ENCODE peak calls at places on chromosomes 13 and 19, in eight cellular contexts. One of them, this sample, is unnamed.

GRCh38 chr19:29858000-29858596 is 46.3 kb downstream of the CCNE1 start:
- DNase-seq in Peyer's patch: peak
- DNase-seq in caudate nucleus: no peak
- DNase-seq in NCI-H345: peak
- DNase-seq in left ventricle myocardium inferior: no peak
- DNase-seq in left colon: peak
- DNase-seq in H9: peak
- DNase-seq in renal cortical epithelial cell: no peak
- DNase-seq in this sample: no peak

GRCh38 chr19:48672994-48673393 is at the start of gene NTN5:
- DNase-seq in renal cortical epithelial cell: no peak
- DNase-seq in H9: no peak
- DNase-seq in left ventricle myocardium inferior: no peak
- DNase-seq in left colon: no peak
- DNase-seq in NCI-H345: no peak
- DNase-seq in Peyer's patch: no peak
- DNase-seq in caudate nucleus: no peak
- DNase-seq in this sample: no peak

GRCh38 chr19:34348899-34349487 is 16.0 kb upstream of the GPI start:
- DNase-seq in left colon: no peak
- DNase-seq in Peyer's patch: no peak
- DNase-seq in NCI-H345: no peak
- DNase-seq in renal cortical epithelial cell: no peak
- DNase-seq in H9: no peak
- DNase-seq in caudate nucleus: no peak
- DNase-seq in left ventricle myocardium inferior: no peak
- DNase-seq in this sample: no peak

GRCh38 chr13:48993150-48993549 is 17.4 kb downstream of the FNDC3A start:
- DNase-seq in H9: no peak
- DNase-seq in left colon: no peak
- DNase-seq in Peyer's patch: no peak
- DNase-seq in left ventricle myocardium inferior: no peak
- DNase-seq in caudate nucleus: no peak
- DNase-seq in NCI-H345: no peak
- DNase-seq in renal cortical epithelial cell: no peak
- DNase-seq in this sample: no peak

GRCh38 chr13:53743906-53744305 is 715.3 kb downstream of the OLFM4 start:
- DNase-seq in left ventricle myocardium inferior: no peak
- DNase-seq in caudate nucleus: no peak
- DNase-seq in H9: no peak
- DNase-seq in left colon: no peak
- DNase-seq in renal cortical epithelial cell: no peak
- DNase-seq in Peyer's patch: no peak
- DNase-seq in NCI-H345: no peak
- DNase-seq in this sample: no peak

GRCh38 chr19:57675881-57676280 is 5.9 kb upstream of the ZNF551 start:
- DNase-seq in Peyer's patch: no peak
- DNase-seq in renal cortical epithelial cell: no peak
- DNase-seq in NCI-H345: no peak
- DNase-seq in H9: no peak
- DNase-seq in caudate nucleus: no peak
- DNase-seq in left colon: no peak
- DNase-seq in left ventricle myocardium inferior: no peak
- DNase-seq in this sample: no peak

GRCh38 chr13:98575009-98575866 is 1.7 kb downstream of the STK24 start:
- DNase-seq in H9: no peak
- DNase-seq in NCI-H345: no peak
- DNase-seq in left ventricle myocardium inferior: no peak
- DNase-seq in Peyer's patch: no peak
- DNase-seq in caudate nucleus: no peak
- DNase-seq in left colon: no peak
- DNase-seq in renal cortical epithelial cell: peak
- DNase-seq in this sample: no peak

GRCh38 chr19:46374526-46375475 is 27.9 kb downstream of the PPP5C start:
- DNase-seq in left colon: no peak
- DNase-seq in caudate nucleus: no peak
- DNase-seq in renal cortical epithelial cell: no peak
- DNase-seq in Peyer's patch: no peak
- DNase-seq in left ventricle myocardium inferior: no peak
- DNase-seq in H9: peak
- DNase-seq in NCI-H345: no peak
- DNase-seq in this sample: no peak

GRCh38 chr13:25249001-25249543 is 38.2 kb downstream of the MTMR6 start:
- DNase-seq in renal cortical epithelial cell: peak
- DNase-seq in Peyer's patch: no peak
- DNase-seq in H9: no peak
- DNase-seq in left ventricle myocardium inferior: no peak
- DNase-seq in left colon: no peak
- DNase-seq in caudate nucleus: no peak
- DNase-seq in NCI-H345: peak
- DNase-seq in this sample: no peak

GRCh38 chr13:75968103-75968838 is 332.1 kb downstream of the LMO7 start:
- DNase-seq in caudate nucleus: no peak
- DNase-seq in renal cortical epithelial cell: peak
- DNase-seq in NCI-H345: no peak
- DNase-seq in H9: no peak
- DNase-seq in left colon: no peak
- DNase-seq in Peyer's patch: no peak
- DNase-seq in left ventricle myocardium inferior: no peak
- DNase-seq in this sample: no peak

GRCh38 chr19:29260477-29261317 is 47.7 kb upstream of the UQCRFS1 start:
- DNase-seq in H9: peak
- DNase-seq in left colon: no peak
- DNase-seq in Peyer's patch: no peak
- DNase-seq in left ventricle myocardium inferior: no peak
- DNase-seq in NCI-H345: peak
- DNase-seq in renal cortical epithelial cell: peak
- DNase-seq in caudate nucleus: no peak
- DNase-seq in this sample: peak

GRCh38 chr19:18771328-18772242 is 19.5 kb downstream of the COMP start:
- DNase-seq in renal cortical epithelial cell: no peak
- DNase-seq in left ventricle myocardium inferior: no peak
- DNase-seq in caudate nucleus: no peak
- DNase-seq in NCI-H345: no peak
- DNase-seq in left colon: no peak
- DNase-seq in H9: peak
- DNase-seq in Peyer's patch: no peak
- DNase-seq in this sample: no peak

GRCh38 chr19:42313096-42313839 is at the start of gene TMEM145:
- DNase-seq in NCI-H345: peak
- DNase-seq in caudate nucleus: no peak
- DNase-seq in renal cortical epithelial cell: peak
- DNase-seq in H9: peak
- DNase-seq in Peyer's patch: no peak
- DNase-seq in left colon: peak
- DNase-seq in left ventricle myocardium inferior: no peak
- DNase-seq in this sample: peak

GRCh38 chr13:101942038-101942437 is 459.8 kb downstream of the FGF14 start:
- DNase-seq in left ventricle myocardium inferior: no peak
- DNase-seq in caudate nucleus: no peak
- DNase-seq in Peyer's patch: no peak
- DNase-seq in left colon: peak
- DNase-seq in H9: no peak
- DNase-seq in renal cortical epithelial cell: peak
- DNase-seq in NCI-H345: peak
- DNase-seq in this sample: no peak

GRCh38 chr19:35114656-35115537 is 726 bp upstream of the FXYD3 start:
- DNase-seq in H9: peak
- DNase-seq in caudate nucleus: peak
- DNase-seq in Peyer's patch: peak
- DNase-seq in NCI-H345: peak
- DNase-seq in left ventricle myocardium inferior: peak
- DNase-seq in left colon: peak
- DNase-seq in renal cortical epithelial cell: no peak
- DNase-seq in this sample: peak

GRCh38 chr13:111368091-111368490 is 47.6 kb downstream of the TEX29 start:
- DNase-seq in H9: no peak
- DNase-seq in renal cortical epithelial cell: no peak
- DNase-seq in left colon: no peak
- DNase-seq in caudate nucleus: no peak
- DNase-seq in NCI-H345: no peak
- DNase-seq in left ventricle myocardium inferior: no peak
- DNase-seq in Peyer's patch: no peak
- DNase-seq in this sample: no peak

GRCh38 chr19:46745521-46746280 is at the start of gene FKRP:
- DNase-seq in Peyer's patch: no peak
- DNase-seq in H9: no peak
- DNase-seq in NCI-H345: peak
- DNase-seq in left colon: no peak
- DNase-seq in caudate nucleus: no peak
- DNase-seq in left ventricle myocardium inferior: peak
- DNase-seq in renal cortical epithelial cell: no peak
- DNase-seq in this sample: peak

GRCh38 chr13:109156181-109156935 is 526.9 kb downstream of the MYO16 start:
- DNase-seq in H9: no peak
- DNase-seq in left ventricle myocardium inferior: peak
- DNase-seq in caudate nucleus: no peak
- DNase-seq in NCI-H345: no peak
- DNase-seq in left colon: no peak
- DNase-seq in Peyer's patch: no peak
- DNase-seq in renal cortical epithelial cell: peak
- DNase-seq in this sample: no peak

GRCh38 chr13:109989686-109990085 is 203.3 kb upstream of the IRS2 start:
- DNase-seq in left ventricle myocardium inferior: no peak
- DNase-seq in renal cortical epithelial cell: no peak
- DNase-seq in left colon: no peak
- DNase-seq in Peyer's patch: no peak
- DNase-seq in caudate nucleus: no peak
- DNase-seq in H9: no peak
- DNase-seq in NCI-H345: no peak
- DNase-seq in this sample: no peak

GRCh38 chr19:47232422-47233211 is 1.6 kb upstream of the BBC3 start:
- DNase-seq in left colon: peak
- DNase-seq in left ventricle myocardium inferior: no peak
- DNase-seq in Peyer's patch: no peak
- DNase-seq in H9: no peak
- DNase-seq in NCI-H345: no peak
- DNase-seq in caudate nucleus: no peak
- DNase-seq in renal cortical epithelial cell: peak
- DNase-seq in this sample: no peak

This sample was measured in ecto neural progenitor cell.